ENCODE peak calls at places on chromosome 13, in eight cellular contexts. I is lower leg skin, K is adrenal gland, Q is erythroblast, S is K562, H is tibial nerve, T is breast epithelium, L is uterus. R is an unnamed sample.
A peak's percentile ranks its signal among the peaks of the same experiment; 100 is the strongest.

GRCh38 chr13:73593199-73593765 is 534.5 kb downstream of the KLF5 start:
- DNase-seq in I (no peak), H (no peak), Q (no peak), L (no peak), S (no peak), K (no peak), T (no peak), R (no peak)

GRCh38 chr13:107205318-107206112 is 637.6 kb upstream of the ARGLU1 start:
- DNase-seq in I (peak; percentile 28), K (peak; percentile 68), S (peak; percentile 64), L (peak; percentile 40), H (peak; percentile 64), Q (peak; percentile 65), T (peak; percentile 48), R (peak; percentile 65)

GRCh38 chr13:20264271-20265018 is 32.3 kb upstream of the GJB6 start:
- DNase-seq in Q (no peak), K (no peak), H (no peak), S (no peak), L (no peak), T (no peak), I (no peak), R (no peak)

GRCh38 chr13:106028916-106029315 is 506.5 kb downstream of the EFNB2 start:
- DNase-seq in T (no peak), S (no peak), L (no peak), K (no peak), Q (no peak), I (no peak), H (no peak), R (no peak)

GRCh38 chr13:98478134-98479129 is 98.5 kb downstream of the STK24 start:
- DNase-seq in I (no peak), T (no peak), Q (no peak), L (no peak), S (peak; percentile 35), K (no peak), H (no peak), R (peak; percentile 61)

GRCh38 chr13:26456578-26457119 is 100.8 kb upstream of the WASF3 start:
- DNase-seq in S (no peak), T (no peak), I (no peak), H (no peak), L (no peak), K (no peak), Q (no peak), R (no peak)

GRCh38 chr13:98208606-98209005 is 31.5 kb upstream of the RNF113B start:
- DNase-seq in K (no peak), I (no peak), T (no peak), H (no peak), L (no peak), S (no peak), Q (no peak), R (no peak)

GRCh38 chr13:100051070-100051469 is 37.8 kb upstream of the PCCA start:
- DNase-seq in Q (no peak), H (no peak), S (no peak), L (no peak), I (no peak), K (no peak), T (no peak), R (no peak)

GRCh38 chr13:22111961-22112360 is 441.1 kb downstream of the FGF9 start:
- DNase-seq in H (no peak), Q (no peak), S (no peak), T (no peak), K (no peak), I (no peak), L (no peak), R (no peak)

GRCh38 chr13:38226496-38226895 is 123.2 kb upstream of the UFM1 start:
- DNase-seq in L (no peak), K (no peak), Q (no peak), I (no peak), H (no peak), S (no peak), T (no peak), R (no peak)
- TF ChIP-seq POLR2A in L (no peak), K (no peak), Q (no peak), I (no peak), H (no peak), S (no peak), T (no peak), R (no peak)

GRCh38 chr13:40983725-40984669 is 35.1 kb downstream of the ELF1 start:
- DNase-seq in Q (peak; percentile 57), L (no peak), I (no peak), K (no peak), T (no peak), H (no peak), S (no peak), R (no peak)

GRCh38 chr13:40983269-40983668 is 35.8 kb downstream of the ELF1 start:
- DNase-seq in T (no peak), I (no peak), S (no peak), K (no peak), Q (peak; percentile 57), H (no peak), L (no peak), R (no peak)

GRCh38 chr13:40981949-40982348 is 37.2 kb downstream of the ELF1 start:
- DNase-seq in I (no peak), Q (peak; percentile 66), S (no peak), H (no peak), T (no peak), K (no peak), L (no peak), R (no peak)

GRCh38 chr13:40981361-40981760 is 37.8 kb downstream of the ELF1 start:
- DNase-seq in K (no peak), H (no peak), T (no peak), I (no peak), S (no peak), Q (peak; percentile 81), L (no peak), R (no peak)

GRCh38 chr13:40982772-40983171 is 36.3 kb downstream of the ELF1 start:
- DNase-seq in L (peak; percentile 43), T (no peak), S (no peak), K (peak; percentile 57), H (peak; percentile 41), I (peak; percentile 62), Q (peak; percentile 88), R (no peak)
- TF ChIP-seq POLR2A in L (peak; percentile 43), T (no peak), S (no peak), K (no peak), H (no peak), I (peak; percentile 59), Q (peak; percentile 63), R (no peak)

DNA sequence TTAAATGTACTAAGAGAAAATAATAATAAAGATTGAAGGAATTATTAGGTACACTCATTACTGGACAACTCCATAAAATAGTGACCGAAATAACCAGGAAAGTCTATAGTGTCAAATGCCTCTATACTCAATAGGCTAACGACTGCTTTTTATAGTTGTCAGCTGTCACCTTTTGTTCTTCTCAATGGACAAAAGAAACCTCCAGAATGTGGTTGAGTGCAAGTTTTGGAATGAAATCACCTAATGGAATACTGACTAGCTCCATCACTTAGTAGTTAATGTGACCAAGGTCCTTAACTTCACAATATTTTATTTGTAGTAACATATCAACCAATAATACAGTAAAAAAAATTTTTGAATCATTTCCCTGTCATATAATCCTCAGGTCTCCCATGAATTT is 18.1 kb downstream of the TSC22D1 start:
- DNase-seq in I (no peak), S (no peak), L (no peak), K (no peak), Q (no peak), T (no peak), H (no peak), R (no peak)
- TF ChIP-seq POLR2A in I (no peak), S (no peak), L (no peak), K (no peak), Q (no peak), T (no peak), H (no peak), R (no peak)

GRCh38 chr13:62910541-62910940 is 1494.9 kb upstream of the PCDH20 start:
- DNase-seq in T (no peak), I (no peak), H (no peak), L (no peak), S (no peak), Q (no peak), K (no peak), R (no peak)

GRCh38 chr13:62906896-62907295 is 1491.2 kb upstream of the PCDH20 start:
- DNase-seq in S (no peak), I (no peak), Q (no peak), T (no peak), H (no peak), K (no peak), L (no peak), R (no peak)

GRCh38 chr13:62908321-62908720 is 1492.7 kb upstream of the PCDH20 start:
- DNase-seq in L (no peak), H (no peak), I (no peak), K (no peak), Q (no peak), T (no peak), S (no peak), R (no peak)
- TF ChIP-seq POLR2A in L (no peak), H (no peak), I (no peak), K (no peak), Q (no peak), T (no peak), S (no peak), R (no peak)

GRCh38 chr13:32811297-32811800 is 204.9 kb upstream of the KL start:
- DNase-seq in S (no peak), H (no peak), T (no peak), Q (no peak), L (no peak), K (no peak), I (no peak), R (no peak)
- TF ChIP-seq POLR2A in S (no peak), H (no peak), T (no peak), Q (no peak), L (no peak), K (no peak), I (no peak), R (no peak)